ENCODE peak calls at places on chromosomes 11 and 22, in six cellular contexts. S is HCT116, A is body of pancreas, H is cardiac muscle cell, F is GM23248, C is ovary. B is an unnamed sample. For H3K27me3, the result is how much of the 10 kb centered on the place peaks cover.

GRCh38 chr11:41201156-41201555 is 258.3 kb downstream of the LRRC4C start:
- DNase-seq in F (peak), A (no peak), H (peak), S (no peak), C (no peak), B (no peak)

GRCh38 chr11:87215236-87215635 is 177.5 kb downstream of the TMEM135 start:
- DNase-seq in F (no peak), S (no peak), A (no peak), H (no peak), C (no peak), B (no peak)

GRCh38 chr11:124199702-124200101 is 16.6 kb downstream of the OR10D3 start:
- DNase-seq in S (no peak), C (no peak), H (no peak), F (peak), A (no peak), B (no peak)

GRCh38 chr22:24112188-24112587 is 69.1 kb upstream of the SUSD2 start:
- DNase-seq in F (peak), S (no peak), H (no peak), C (no peak), A (no peak), B (no peak)

GRCh38 chr11:78270993-78271392 is 82.3 kb downstream of the USP35 start:
- DNase-seq in A (no peak), H (no peak), F (no peak), C (no peak), S (no peak), B (no peak)

GRCh38 chr11:132549571-132549970 is 982.7 kb downstream of the OPCML start:
- DNase-seq in H (no peak), A (no peak), S (no peak), C (no peak), F (no peak), B (no peak)

GRCh38 chr11:3671334-3672254 is at the start of gene CHRNA10:
- DNase-seq in C (no peak), H (peak), A (no peak), F (no peak), S (no peak), B (no peak)

GRCh38 chr22:44489817-44490216 is 8.2 kb downstream of the RTL6 start:
- DNase-seq in F (no peak), A (no peak), C (no peak), S (no peak), H (no peak), B (no peak)

GRCh38 chr11:76640540-76640939 is 30.0 kb downstream of the LRRC32 start:
- DNase-seq in F (no peak), A (no peak), H (peak), C (no peak), S (no peak), B (no peak)

GRCh38 chr22:31162015-31162765 is 2.2 kb downstream of the RNF185 start:
- DNase-seq in H (no peak), F (peak), A (peak), C (no peak), S (no peak), B (no peak)

GRCh38 chr11:30917859-30918478 is 331.8 kb upstream of the MPPED2 start:
- DNase-seq in C (no peak), F (peak), H (peak), A (peak), S (peak), B (no peak)

GRCh38 chr22:31954535-31955326 is 10.4 kb downstream of the YWHAH start:
- DNase-seq in S (no peak), F (no peak), A (no peak), H (no peak), C (no peak), B (no peak)

GRCh38 chr11:116960916-116961315 is 123.5 kb upstream of the APOA1 start:
- DNase-seq in F (peak), C (no peak), A (peak), H (peak), S (peak), B (no peak)

GRCh38 chr22:28773461-28773867 is 969 bp downstream of the CCDC117 start:
- DNase-seq in H (no peak), A (no peak), S (no peak), F (peak), C (no peak), B (no peak)

GRCh38 chr11:68661697-68662603 is 22.4 kb upstream of the GAL start:
- DNase-seq in C (no peak), F (no peak), S (no peak), A (no peak), H (no peak), B (no peak)

GRCh38 chr22:39351689-39352214 is 2.0 kb downstream of the SYNGR1 start:
- DNase-seq in A (no peak), C (no peak), S (no peak), H (peak), F (peak), B (peak)

DNA sequence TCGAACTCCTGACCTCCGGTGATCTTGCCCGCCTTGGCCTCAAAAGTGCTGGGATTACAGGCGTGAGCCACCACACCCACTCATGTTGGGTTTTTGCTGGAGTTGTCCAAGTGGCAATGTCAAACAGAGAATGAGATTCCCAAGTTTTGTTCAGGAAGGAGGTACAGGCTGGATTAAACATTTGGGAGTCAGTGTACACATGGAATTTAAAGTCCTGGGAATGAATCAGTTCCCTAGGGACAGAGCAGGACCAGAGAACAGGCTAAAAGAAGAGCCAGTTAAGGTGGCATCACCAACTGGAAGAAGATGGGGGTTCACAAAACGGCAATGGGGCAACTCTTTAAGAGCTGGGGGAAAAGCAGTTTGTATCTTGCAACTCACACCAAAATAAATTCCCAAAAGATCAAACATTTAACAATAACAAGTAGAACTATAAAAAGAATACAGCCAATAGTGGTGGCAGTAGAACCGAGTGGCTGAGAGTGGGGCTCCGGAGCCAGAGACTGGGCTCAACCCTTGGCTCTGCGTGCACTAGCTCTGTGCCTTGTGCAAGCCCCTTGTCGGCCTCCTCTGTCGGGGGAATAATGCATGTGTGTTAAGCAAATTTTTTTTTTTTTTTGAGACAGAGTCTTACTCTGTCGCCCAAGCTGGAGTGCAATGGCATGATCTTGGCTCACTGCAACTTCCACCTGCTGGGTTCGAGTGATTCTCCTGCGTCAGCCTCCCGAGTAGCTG is 33.8 kb upstream of the CTSD start:
- DNase-seq in C (no peak), S (no peak), A (no peak), F (no peak), H (no peak), B (no peak)
- H3K27me3 ChIP-seq in C (under half), S (under half), A (under half), F (under half), H (under half), B (under half)

DNA sequence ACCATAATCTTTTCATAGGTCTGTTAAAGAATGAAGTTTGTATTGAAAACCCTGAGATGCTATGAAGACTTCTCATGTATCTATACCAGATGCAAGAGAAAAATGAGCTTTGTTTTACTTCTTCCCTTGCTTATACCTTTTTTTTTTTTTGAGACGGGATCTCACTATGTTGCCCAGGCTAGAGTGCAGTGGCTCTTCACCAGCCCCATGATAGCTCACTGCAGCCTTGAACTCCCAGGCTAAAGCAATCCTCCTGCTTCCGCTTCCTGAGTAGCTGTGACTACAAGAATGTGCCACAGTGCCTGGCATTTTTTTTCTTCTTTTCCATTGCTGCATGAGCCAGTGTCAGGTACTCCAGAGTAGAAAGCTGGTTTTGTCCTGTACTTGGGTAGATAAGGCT is 10.8 kb downstream of the CEP295 start:
- DNase-seq in F (no peak), C (no peak), A (no peak), H (no peak), S (no peak), B (no peak)
- H3K27me3 ChIP-seq in F (under half), C (under half), A (under half), H (under half), S (under half), B (under half)

DNA sequence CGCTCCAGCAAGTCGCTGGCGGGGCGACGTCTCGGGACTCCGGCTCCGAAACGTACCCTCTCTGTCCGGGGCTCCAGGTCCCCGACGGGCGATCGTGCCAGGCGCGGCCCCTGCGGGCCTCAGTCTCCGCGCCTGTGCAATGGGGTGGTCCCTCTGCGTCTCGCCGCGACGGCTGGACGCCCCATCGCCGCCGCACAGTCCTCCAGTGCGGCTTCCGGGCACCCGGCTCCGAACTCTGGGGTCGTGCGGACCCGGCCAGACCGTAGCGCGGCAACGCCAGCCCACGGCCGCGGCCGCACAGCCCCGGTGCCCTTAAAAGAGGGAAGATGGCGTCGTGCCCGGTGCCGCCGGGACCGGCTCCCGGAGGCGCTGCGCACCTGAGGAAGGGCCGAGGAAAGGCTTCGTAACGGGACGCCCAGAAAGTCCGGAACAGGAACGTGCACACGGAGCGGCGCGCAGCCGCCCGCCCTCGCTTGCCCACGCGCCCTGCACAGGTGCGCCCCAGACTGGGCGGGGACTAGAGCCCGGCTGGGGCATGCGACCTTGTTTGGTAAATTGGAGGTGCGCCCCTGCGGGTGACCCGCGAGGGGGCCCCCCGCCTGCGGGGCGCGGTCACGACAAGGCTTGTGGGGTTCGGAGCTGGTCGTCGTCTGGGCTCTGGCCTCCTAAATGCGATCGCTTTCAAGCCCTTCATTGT is 525 bp downstream of the BIK start:
- DNase-seq in C (peak), A (peak), S (no peak), H (peak), F (peak), B (peak)
- H3K27me3 ChIP-seq in C (under half), A (under half), S (under half), H (under half), F (under half), B (under half)

DNA sequence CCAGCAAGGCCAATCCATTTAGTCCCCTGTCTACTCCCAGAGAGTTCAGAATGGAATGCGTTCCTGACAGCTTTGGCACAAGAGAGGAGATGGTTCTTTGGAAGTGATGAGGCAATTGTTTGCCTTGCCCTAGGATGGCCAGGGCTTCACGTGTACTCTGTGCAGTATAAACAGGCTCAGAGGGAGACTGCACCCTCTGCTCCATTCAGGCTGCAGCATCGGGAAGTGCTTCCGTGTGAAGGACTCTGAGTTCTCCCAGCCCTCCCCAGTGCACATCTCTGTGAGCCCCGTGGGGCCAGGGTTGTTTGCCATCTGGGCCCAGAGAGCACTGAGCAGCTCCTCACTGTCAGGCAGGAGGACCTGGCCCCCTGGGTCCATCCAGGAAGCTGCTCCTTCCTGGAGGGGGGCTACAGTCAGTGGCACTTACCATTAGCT is 215.3 kb upstream of the TBCEL start:
- DNase-seq in A (no peak), F (no peak), C (no peak), S (no peak), H (no peak), B (no peak)
- H3K27me3 ChIP-seq in A (under half), F (under half), C (under half), S (under half), H (under half), B (under half)

GRCh38 chr22:22213231-22213630 is 31.4 kb upstream of the VPREB1 start:
- DNase-seq in C (no peak), H (no peak), F (no peak), A (no peak), S (no peak), B (no peak)
- H3K27me3 ChIP-seq in C (under half), H (half or more), F (under half), A (under half), S (under half), B (under half)

DNA sequence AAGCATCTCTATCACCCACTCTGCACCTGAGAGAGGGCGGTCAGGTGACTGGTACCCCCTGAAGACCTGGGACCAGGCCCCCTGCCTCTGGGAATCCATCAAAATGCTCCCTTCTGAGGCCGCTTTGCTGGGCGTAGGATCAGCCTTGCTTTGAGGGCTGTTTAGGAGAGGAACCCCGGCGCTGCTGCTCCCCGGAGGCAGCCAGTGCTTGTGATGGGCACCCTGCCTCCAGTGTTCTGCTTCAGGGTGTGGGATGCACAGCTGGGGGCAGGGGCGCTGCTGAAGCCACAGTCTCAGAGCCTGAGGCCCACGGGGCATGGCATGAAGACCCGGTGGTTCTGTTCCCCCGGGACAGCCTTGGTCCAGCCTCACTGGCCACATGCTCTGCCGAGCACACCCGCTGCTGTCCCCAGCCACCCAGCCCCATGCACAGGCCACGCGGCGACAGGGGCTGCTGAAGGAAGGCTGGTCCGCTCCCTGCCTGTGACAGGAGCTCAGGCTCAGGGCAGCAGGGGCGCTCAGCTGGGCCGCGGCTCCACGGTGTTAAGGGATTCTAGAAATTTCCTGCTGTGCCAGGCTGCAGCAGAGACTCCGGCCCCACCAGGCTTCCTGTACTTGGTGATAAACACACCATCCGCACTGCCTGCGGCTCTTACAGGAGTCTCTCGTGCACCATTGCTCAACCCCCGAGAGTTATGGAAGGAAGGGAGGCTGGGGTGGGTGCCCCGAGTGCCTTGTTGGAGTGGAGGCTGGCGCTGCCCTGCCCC is 91.0 kb downstream of the KCNQ1 start:
- DNase-seq in H (no peak), A (peak), C (no peak), F (no peak), S (no peak), B (peak)
- H3K27me3 ChIP-seq in H (under half), A (under half), C (under half), F (under half), S (under half), B (under half)

B was measured in Peyer's patch.